ENCODE peak calls at places on chromosomes 7 and 10, in four cellular contexts. One of them, this sample, is unnamed.

GRCh38 chr7:15674586-15674985 is 11.9 kb downstream of the MEOX2 start:
- DNase-seq in endothelial cell: no peak
- DNase-seq in IMR-90: no peak
- DNase-seq in activated CD8-positive, alpha-beta T cell treated with anti-CD3 and anti-CD28 coated beads for 36 hours: no peak
- DNase-seq in this sample: no peak

GRCh38 chr10:43461950-43462349 is 25.0 kb downstream of the ZNF487 start:
- DNase-seq in endothelial cell: peak; percentile 41
- DNase-seq in activated CD8-positive, alpha-beta T cell treated with anti-CD3 and anti-CD28 coated beads for 36 hours: peak; percentile 38
- DNase-seq in IMR-90: peak; percentile 85
- DNase-seq in this sample: peak; percentile 87

GRCh38 chr10:70594161-70594560 is 8.4 kb downstream of the PRF1 start:
- DNase-seq in activated CD8-positive, alpha-beta T cell treated with anti-CD3 and anti-CD28 coated beads for 36 hours: no peak
- DNase-seq in endothelial cell: no peak
- DNase-seq in IMR-90: no peak
- DNase-seq in this sample: no peak

GRCh38 chr7:151835636-151836035 is 41.3 kb downstream of the PRKAG2 start:
- DNase-seq in IMR-90: no peak
- DNase-seq in activated CD8-positive, alpha-beta T cell treated with anti-CD3 and anti-CD28 coated beads for 36 hours: no peak
- DNase-seq in endothelial cell: no peak
- DNase-seq in this sample: no peak

GRCh38 chr7:64429232-64429631 is 115.5 kb downstream of the ZNF736 start:
- DNase-seq in IMR-90: no peak
- DNase-seq in activated CD8-positive, alpha-beta T cell treated with anti-CD3 and anti-CD28 coated beads for 36 hours: no peak
- DNase-seq in endothelial cell: no peak
- DNase-seq in this sample: no peak

GRCh38 chr7:138064856-138065357 is 11.4 kb upstream of the AKR1D1 start:
- DNase-seq in endothelial cell: no peak
- DNase-seq in IMR-90: peak; percentile 18
- DNase-seq in activated CD8-positive, alpha-beta T cell treated with anti-CD3 and anti-CD28 coated beads for 36 hours: no peak
- DNase-seq in this sample: no peak

GRCh38 chr7:37065779-37066271 is 341.5 kb upstream of the AOAH start:
- DNase-seq in activated CD8-positive, alpha-beta T cell treated with anti-CD3 and anti-CD28 coated beads for 36 hours: peak; percentile 62
- DNase-seq in IMR-90: peak; percentile 44
- DNase-seq in endothelial cell: no peak
- DNase-seq in this sample: peak; percentile 70

GRCh38 chr7:123241809-123242208 is 42.0 kb upstream of the SLC13A1 start:
- DNase-seq in IMR-90: no peak
- DNase-seq in activated CD8-positive, alpha-beta T cell treated with anti-CD3 and anti-CD28 coated beads for 36 hours: no peak
- DNase-seq in endothelial cell: no peak
- DNase-seq in this sample: no peak

GRCh38 chr10:83582407-83583095 is 556.8 kb upstream of the GHITM start:
- DNase-seq in endothelial cell: no peak
- DNase-seq in IMR-90: no peak
- DNase-seq in activated CD8-positive, alpha-beta T cell treated with anti-CD3 and anti-CD28 coated beads for 36 hours: no peak
- DNase-seq in this sample: no peak

GRCh38 chr10:1047937-1048336 is 982 bp downstream of the IDI1 start:
- DNase-seq in endothelial cell: peak; percentile 17
- DNase-seq in activated CD8-positive, alpha-beta T cell treated with anti-CD3 and anti-CD28 coated beads for 36 hours: peak; percentile 36
- DNase-seq in IMR-90: no peak
- DNase-seq in this sample: peak; percentile 41

GRCh38 chr10:124523301-124523871 is 61.8 kb downstream of the LHPP start:
- DNase-seq in activated CD8-positive, alpha-beta T cell treated with anti-CD3 and anti-CD28 coated beads for 36 hours: no peak
- DNase-seq in IMR-90: no peak
- DNase-seq in endothelial cell: no peak
- DNase-seq in this sample: no peak

GRCh38 chr7:5652118-5652517 is 129.3 kb downstream of the RNF216 start:
- DNase-seq in activated CD8-positive, alpha-beta T cell treated with anti-CD3 and anti-CD28 coated beads for 36 hours: no peak
- DNase-seq in IMR-90: no peak
- DNase-seq in endothelial cell: no peak
- DNase-seq in this sample: no peak

GRCh38 chr7:88311675-88312036 is 5.0 kb upstream of the STEAP4 start:
- DNase-seq in endothelial cell: no peak
- DNase-seq in activated CD8-positive, alpha-beta T cell treated with anti-CD3 and anti-CD28 coated beads for 36 hours: no peak
- DNase-seq in IMR-90: no peak
- DNase-seq in this sample: no peak

GRCh38 chr7:110442386-110442837 is 648.5 kb upstream of the LRRN3 start:
- DNase-seq in activated CD8-positive, alpha-beta T cell treated with anti-CD3 and anti-CD28 coated beads for 36 hours: peak; percentile 42
- DNase-seq in IMR-90: peak; percentile 37
- DNase-seq in endothelial cell: peak; percentile 71
- DNase-seq in this sample: peak; percentile 49
- TF ChIP-seq CTCF in activated CD8-positive, alpha-beta T cell treated with anti-CD3 and anti-CD28 coated beads for 36 hours: peak; percentile 32
- TF ChIP-seq CTCF in IMR-90: peak; percentile 55
- TF ChIP-seq CTCF in endothelial cell: peak; percentile 56
- TF ChIP-seq CTCF in this sample: peak; percentile 56

DNA sequence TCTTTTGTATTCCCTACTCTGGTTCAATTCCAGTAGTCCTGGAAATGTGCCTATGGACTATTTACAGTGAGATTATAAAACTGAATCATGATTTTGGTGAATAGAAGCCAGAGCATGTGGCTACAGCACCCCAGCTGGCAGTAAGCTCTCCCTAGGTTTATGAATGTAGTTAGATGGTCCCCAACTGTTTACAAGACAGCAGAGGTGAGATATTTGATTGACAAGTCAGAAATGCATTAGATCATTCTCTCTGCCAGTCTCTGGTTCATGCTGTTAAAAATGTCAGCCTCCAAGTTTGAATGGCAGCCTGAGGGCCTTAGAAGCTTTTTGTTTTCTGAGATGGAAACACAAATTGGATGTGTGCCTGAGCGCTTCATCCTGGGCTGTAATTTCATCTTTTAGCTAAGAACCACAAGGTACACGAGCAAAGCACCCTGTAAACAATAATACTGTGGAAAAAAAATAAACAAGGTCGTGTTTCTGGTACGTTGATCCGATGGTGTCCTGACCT is 85.0 kb downstream of the BTRC start:
- DNase-seq in activated CD8-positive, alpha-beta T cell treated with anti-CD3 and anti-CD28 coated beads for 36 hours: no peak
- DNase-seq in IMR-90: peak; percentile 37
- DNase-seq in endothelial cell: no peak
- DNase-seq in this sample: no peak
- TF ChIP-seq CTCF in activated CD8-positive, alpha-beta T cell treated with anti-CD3 and anti-CD28 coated beads for 36 hours: no peak
- TF ChIP-seq CTCF in IMR-90: peak; percentile 9
- TF ChIP-seq CTCF in endothelial cell: no peak
- TF ChIP-seq CTCF in this sample: no peak

GRCh38 chr7:27897441-27897847 is 157.5 kb downstream of the TAX1BP1 start:
- DNase-seq in activated CD8-positive, alpha-beta T cell treated with anti-CD3 and anti-CD28 coated beads for 36 hours: no peak
- DNase-seq in IMR-90: no peak
- DNase-seq in endothelial cell: no peak
- DNase-seq in this sample: no peak

GRCh38 chr7:27899601-27900000 is 159.6 kb downstream of the TAX1BP1 start:
- DNase-seq in activated CD8-positive, alpha-beta T cell treated with anti-CD3 and anti-CD28 coated beads for 36 hours: peak; percentile 61
- DNase-seq in IMR-90: no peak
- DNase-seq in endothelial cell: no peak
- DNase-seq in this sample: no peak

GRCh38 chr7:27898735-27899134 is 158.8 kb downstream of the TAX1BP1 start:
- DNase-seq in IMR-90: no peak
- DNase-seq in endothelial cell: no peak
- DNase-seq in activated CD8-positive, alpha-beta T cell treated with anti-CD3 and anti-CD28 coated beads for 36 hours: no peak
- DNase-seq in this sample: no peak

GRCh38 chr7:27900006-27900405 is 160.0 kb downstream of the TAX1BP1 start:
- DNase-seq in endothelial cell: no peak
- DNase-seq in activated CD8-positive, alpha-beta T cell treated with anti-CD3 and anti-CD28 coated beads for 36 hours: no peak
- DNase-seq in IMR-90: no peak
- DNase-seq in this sample: no peak

GRCh38 chr7:27901028-27901760 is 161.2 kb downstream of the TAX1BP1 start:
- DNase-seq in activated CD8-positive, alpha-beta T cell treated with anti-CD3 and anti-CD28 coated beads for 36 hours: peak; percentile 40
- DNase-seq in endothelial cell: no peak
- DNase-seq in IMR-90: peak; percentile 68
- DNase-seq in this sample: peak; percentile 69
- TF ChIP-seq CTCF in activated CD8-positive, alpha-beta T cell treated with anti-CD3 and anti-CD28 coated beads for 36 hours: no peak
- TF ChIP-seq CTCF in endothelial cell: no peak
- TF ChIP-seq CTCF in IMR-90: no peak
- TF ChIP-seq CTCF in this sample: no peak

DNA sequence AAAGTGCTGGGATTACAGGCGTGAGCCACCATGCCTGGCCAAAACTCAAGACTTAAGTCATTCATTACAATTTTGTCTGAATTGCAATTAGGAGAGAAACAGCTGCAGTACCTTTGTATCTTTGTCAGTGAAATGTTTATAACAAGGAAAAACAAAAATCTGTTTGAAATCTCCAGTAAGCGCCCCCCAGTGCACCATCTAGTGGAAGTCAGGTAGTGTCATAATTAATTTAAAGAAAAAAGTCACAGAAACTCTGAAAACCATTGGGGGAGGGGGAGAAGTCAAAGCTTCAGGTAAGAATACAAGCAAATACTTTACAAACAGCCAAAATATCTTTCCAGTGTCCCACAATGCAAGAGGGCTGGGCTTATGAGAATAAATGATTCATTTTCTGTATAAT is 2.8 kb downstream of the MPP7 start:
- DNase-seq in activated CD8-positive, alpha-beta T cell treated with anti-CD3 and anti-CD28 coated beads for 36 hours: peak; percentile 58
- DNase-seq in IMR-90: no peak
- DNase-seq in endothelial cell: no peak
- DNase-seq in this sample: no peak
- TF ChIP-seq CTCF in activated CD8-positive, alpha-beta T cell treated with anti-CD3 and anti-CD28 coated beads for 36 hours: peak; percentile 42
- TF ChIP-seq CTCF in IMR-90: peak; percentile 19
- TF ChIP-seq CTCF in endothelial cell: no peak
- TF ChIP-seq CTCF in this sample: no peak

GRCh38 chr10:116627386-116627933 is 6.7 kb downstream of the PNLIPRP2 start:
- DNase-seq in endothelial cell: peak; percentile 76
- DNase-seq in IMR-90: no peak
- DNase-seq in activated CD8-positive, alpha-beta T cell treated with anti-CD3 and anti-CD28 coated beads for 36 hours: no peak
- DNase-seq in this sample: no peak
- TF ChIP-seq CTCF in endothelial cell: peak; percentile 65
- TF ChIP-seq CTCF in IMR-90: peak; percentile 31
- TF ChIP-seq CTCF in activated CD8-positive, alpha-beta T cell treated with anti-CD3 and anti-CD28 coated beads for 36 hours: no peak
- TF ChIP-seq CTCF in this sample: no peak

DNA sequence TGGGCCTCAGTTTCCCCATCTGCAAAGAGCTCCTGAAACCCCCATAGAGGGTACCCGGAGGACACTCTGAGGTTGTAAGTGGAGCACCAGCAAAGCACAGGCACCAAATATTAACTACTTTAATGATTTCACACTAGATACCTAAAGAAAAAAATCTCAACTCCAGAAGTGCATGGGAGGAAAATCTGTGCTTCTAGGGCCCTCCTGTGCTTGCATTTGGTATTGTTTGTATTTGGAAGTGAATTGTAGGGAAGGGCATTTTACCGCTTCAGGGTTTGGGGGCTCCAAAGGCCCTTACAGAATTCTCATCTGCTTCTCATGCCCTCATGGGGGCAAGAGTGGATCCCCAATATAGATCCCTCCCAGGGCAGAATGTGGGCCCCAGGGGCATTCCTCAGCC is 22.4 kb upstream of the DRGX start:
- DNase-seq in IMR-90: no peak
- DNase-seq in activated CD8-positive, alpha-beta T cell treated with anti-CD3 and anti-CD28 coated beads for 36 hours: no peak
- DNase-seq in endothelial cell: no peak
- DNase-seq in this sample: no peak
- TF ChIP-seq CTCF in IMR-90: no peak
- TF ChIP-seq CTCF in activated CD8-positive, alpha-beta T cell treated with anti-CD3 and anti-CD28 coated beads for 36 hours: no peak
- TF ChIP-seq CTCF in endothelial cell: no peak
- TF ChIP-seq CTCF in this sample: no peak

DNA sequence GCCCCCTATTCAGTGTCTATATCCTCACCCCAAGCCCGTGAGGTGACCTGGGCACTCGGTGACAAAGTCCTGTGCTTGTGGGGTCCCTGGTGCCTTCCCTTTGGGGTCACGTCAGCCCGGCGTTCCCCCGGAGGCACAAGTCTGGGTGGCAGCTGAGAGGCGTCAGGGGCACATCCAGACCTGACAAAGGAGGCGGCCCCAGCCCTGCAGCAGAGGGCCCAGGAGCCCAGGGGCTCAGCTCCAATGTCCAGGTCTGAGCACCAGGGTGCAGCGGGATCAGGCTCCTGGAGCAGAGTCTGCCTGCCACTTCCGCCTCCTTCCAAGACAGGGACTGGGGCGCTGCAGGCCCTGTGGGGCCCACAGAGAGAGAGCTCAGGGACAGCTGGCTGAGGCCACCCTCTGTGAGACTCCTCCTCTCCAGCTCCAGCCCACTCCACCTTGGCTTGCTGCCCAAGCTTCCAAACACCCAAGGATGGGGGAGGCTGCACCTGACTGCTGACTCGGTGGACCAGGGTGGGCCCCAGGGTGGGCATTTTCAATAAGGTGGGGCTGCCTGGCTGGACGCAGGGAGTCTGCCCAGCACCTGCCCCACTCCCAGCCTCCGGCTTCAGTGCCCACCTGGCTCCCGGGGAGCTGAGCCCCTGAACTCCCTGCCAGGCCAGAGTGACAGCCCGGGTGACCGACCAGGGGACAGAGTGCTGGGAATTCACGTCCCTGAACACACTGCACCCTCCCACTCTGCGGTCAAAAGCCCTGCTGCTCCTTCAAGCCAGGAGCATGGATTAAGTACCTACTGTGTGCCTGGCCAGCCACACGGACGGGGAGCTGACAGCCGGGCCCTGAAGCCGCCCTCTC is 1.0 kb upstream of the KNDC1 start:
- DNase-seq in activated CD8-positive, alpha-beta T cell treated with anti-CD3 and anti-CD28 coated beads for 36 hours: no peak
- DNase-seq in IMR-90: no peak
- DNase-seq in endothelial cell: no peak
- DNase-seq in this sample: no peak
- TF ChIP-seq CTCF in activated CD8-positive, alpha-beta T cell treated with anti-CD3 and anti-CD28 coated beads for 36 hours: no peak
- TF ChIP-seq CTCF in IMR-90: no peak
- TF ChIP-seq CTCF in endothelial cell: no peak
- TF ChIP-seq CTCF in this sample: no peak

GRCh38 chr7:44236333-44236728 is 35.6 kb downstream of the YKT6 start:
- DNase-seq in endothelial cell: no peak
- DNase-seq in IMR-90: no peak
- DNase-seq in activated CD8-positive, alpha-beta T cell treated with anti-CD3 and anti-CD28 coated beads for 36 hours: no peak
- DNase-seq in this sample: no peak
- TF ChIP-seq CTCF in endothelial cell: no peak
- TF ChIP-seq CTCF in IMR-90: no peak
- TF ChIP-seq CTCF in activated CD8-positive, alpha-beta T cell treated with anti-CD3 and anti-CD28 coated beads for 36 hours: no peak
- TF ChIP-seq CTCF in this sample: no peak

GRCh38 chr10:92575961-92576360 is 2.1 kb upstream of the IDE start:
- DNase-seq in IMR-90: peak; percentile 53
- DNase-seq in activated CD8-positive, alpha-beta T cell treated with anti-CD3 and anti-CD28 coated beads for 36 hours: no peak
- DNase-seq in endothelial cell: no peak
- DNase-seq in this sample: no peak

GRCh38 chr10:92574545-92575377 is 868 bp upstream of the IDE start:
- DNase-seq in activated CD8-positive, alpha-beta T cell treated with anti-CD3 and anti-CD28 coated beads for 36 hours: no peak
- DNase-seq in endothelial cell: no peak
- DNase-seq in IMR-90: peak; percentile 36
- DNase-seq in this sample: peak; percentile 32

GRCh38 chr10:92572362-92573090 is 1.4 kb downstream of the IDE start:
- DNase-seq in activated CD8-positive, alpha-beta T cell treated with anti-CD3 and anti-CD28 coated beads for 36 hours: no peak
- DNase-seq in IMR-90: no peak
- DNase-seq in endothelial cell: no peak
- DNase-seq in this sample: no peak

GRCh38 chr10:92573091-92573797 is 649 bp downstream of the IDE start:
- DNase-seq in endothelial cell: peak; percentile 41
- DNase-seq in activated CD8-positive, alpha-beta T cell treated with anti-CD3 and anti-CD28 coated beads for 36 hours: peak; percentile 61
- DNase-seq in IMR-90: peak; percentile 36
- DNase-seq in this sample: peak; percentile 47

DNA sequence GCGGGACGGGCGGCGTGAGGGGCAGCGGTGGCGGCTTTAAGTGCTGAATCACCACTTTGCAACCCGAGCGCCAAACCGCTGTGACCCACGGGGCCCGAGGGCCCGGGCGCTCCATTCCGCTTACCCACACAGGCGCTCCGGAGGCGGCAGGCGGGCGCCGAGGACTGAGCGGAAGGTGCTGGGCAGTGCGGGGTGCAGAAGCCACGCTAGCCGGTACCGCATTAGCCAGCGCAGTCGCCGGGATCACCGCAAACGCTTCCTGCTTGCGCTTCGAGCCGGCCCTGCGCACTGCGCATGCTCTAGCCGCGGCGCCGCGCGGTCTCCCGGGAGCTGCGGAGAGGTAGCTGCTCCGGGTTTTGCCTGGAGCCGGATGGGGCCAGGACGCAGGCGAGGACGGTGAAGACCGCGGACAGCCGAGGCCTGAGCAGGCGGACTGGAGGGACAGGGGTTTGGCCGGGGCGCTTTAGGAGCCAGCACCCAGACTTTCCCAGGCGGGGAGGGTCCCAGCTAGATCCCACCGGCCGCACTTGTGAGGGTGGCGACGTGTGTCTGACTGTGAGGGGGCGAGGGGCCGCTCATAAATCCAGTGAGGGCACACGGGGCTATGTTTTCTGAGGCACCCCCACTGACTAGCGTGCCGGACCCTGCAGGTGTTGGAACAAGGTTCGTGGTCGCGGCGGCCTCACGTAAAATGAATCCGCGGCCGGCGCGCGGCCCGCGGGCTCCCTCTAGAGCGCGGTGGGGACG is at the start of gene IDE:
- DNase-seq in IMR-90: peak; percentile 88
- DNase-seq in activated CD8-positive, alpha-beta T cell treated with anti-CD3 and anti-CD28 coated beads for 36 hours: peak; percentile 86
- DNase-seq in endothelial cell: peak; percentile 89
- DNase-seq in this sample: peak; percentile 95
- TF ChIP-seq CTCF in IMR-90: peak; percentile 92
- TF ChIP-seq CTCF in activated CD8-positive, alpha-beta T cell treated with anti-CD3 and anti-CD28 coated beads for 36 hours: no peak
- TF ChIP-seq CTCF in endothelial cell: no peak
- TF ChIP-seq CTCF in this sample: peak; percentile 96